ENCODE peak calls at places on chromosome 20, in eight cellular contexts. O is endothelial cell; A is LNCaP clone FGC; I is ELF-1; N is A172; H is GDM1; K is stimulated activated CD4-positive, alpha-beta T cell treated with anti-CD3 and anti-CD28 coated beads, Interleukin-15, amount 100 ng/mL, for 1 hour; T is H1. R is an unnamed sample.

GRCh38 chr20:38433304-38433972 is 1.7 kb downstream of the SNHG17 start:
- DNase-seq in O (no peak), A (no peak), I (no peak), N (no peak), H (no peak), K (no peak), T (no peak), R (no peak)

GRCh38 chr20:60295214-60295613 is 337.0 kb downstream of the CDH26 start:
- DNase-seq in O (no peak), A (no peak), I (no peak), N (no peak), H (no peak), K (no peak), T (no peak), R (no peak)

GRCh38 chr20:44650777-44651493 is 564 bp downstream of the ADA start:
- DNase-seq in O (no peak), A (no peak), I (peak; percentile 28), N (no peak), H (no peak), K (no peak), T (no peak), R (no peak)

GRCh38 chr20:8265588-8265987 is 133.5 kb downstream of the PLCB1 start:
- DNase-seq in O (no peak), A (no peak), I (no peak), N (no peak), H (no peak), K (no peak), T (no peak), R (no peak)

GRCh38 chr20:22453244-22454080 is 130.9 kb downstream of the FOXA2 start:
- DNase-seq in O (no peak), A (no peak), I (no peak), N (peak; percentile 32), H (no peak), K (no peak), T (no peak), R (no peak)

GRCh38 chr20:1266167-1266973 is at the start of gene SNPH:
- DNase-seq in O (peak; percentile 53), A (no peak), I (peak; percentile 62), N (peak; percentile 69), H (peak; percentile 44), K (peak; percentile 44), T (peak; percentile 47), R (peak; percentile 69)

GRCh38 chr20:48404598-48404997 is 423.2 kb downstream of the PREX1 start:
- DNase-seq in O (no peak), A (no peak), I (no peak), N (no peak), H (no peak), K (no peak), T (no peak), R (peak; percentile 8)

GRCh38 chr20:35115606-35116005 is 23.0 kb upstream of the TRPC4AP start:
- DNase-seq in O (no peak), A (no peak), I (no peak), N (no peak), H (no peak), K (no peak), T (no peak), R (no peak)

GRCh38 chr20:10861619-10862018 is 187.8 kb upstream of the JAG1 start:
- DNase-seq in O (no peak), A (peak; percentile 96), I (no peak), N (peak; percentile 21), H (no peak), K (no peak), T (no peak), R (no peak)